ENCODE peak calls at places on chromosomes 2 and 18, in four cellular contexts. Z is K562, W is HCT116, J is HepG2. Y is an unnamed sample.

GRCh38 chr18:75244336-75244735 is 33.7 kb downstream of the TSHZ1 start:
- DNase-seq in Z (peak), W (no peak), J (peak), Y (peak)

GRCh38 chr18:33513027-33513426 is 65.0 kb upstream of the ASXL3 start:
- DNase-seq in Z (no peak), W (no peak), J (no peak), Y (no peak)

GRCh38 chr2:238259085-238260020 is 19.5 kb upstream of the HES6 start:
- DNase-seq in Z (no peak), W (no peak), J (peak), Y (no peak)

GRCh38 chr18:24544141-24544498 is 83.7 kb downstream of the HRH4 start:
- DNase-seq in Z (peak), W (peak), J (peak), Y (peak)

GRCh38 chr18:54222922-54223567 is 1.4 kb downstream of the MBD2 start:
- DNase-seq in Z (no peak), W (peak), J (peak), Y (no peak)

GRCh38 chr2:15672961-15673918 is 81.6 kb downstream of the DDX1 start:
- DNase-seq in Z (no peak), W (no peak), J (no peak), Y (no peak)

GRCh38 chr18:52136532-52136931 is 203.5 kb upstream of the DCC start:
- DNase-seq in Z (no peak), W (no peak), J (no peak), Y (no peak)

GRCh38 chr18:33052886-33053285 is 280.1 kb upstream of the KLHL14 start:
- DNase-seq in Z (no peak), W (no peak), J (no peak), Y (no peak)

GRCh38 chr2:225366731-225367130 is 32.8 kb upstream of the NYAP2 start:
- DNase-seq in Z (no peak), W (no peak), J (no peak), Y (no peak)

GRCh38 chr2:70525032-70525431 is 28.6 kb downstream of the TGFA start:
- DNase-seq in Z (no peak), W (peak), J (peak), Y (no peak)

GRCh38 chr18:76977108-76977621 is 154.8 kb downstream of the ZNF236 start:
- DNase-seq in Z (no peak), W (no peak), J (no peak), Y (no peak)

GRCh38 chr2:99496021-99496420 is 6.2 kb upstream of the REV1 start:
- DNase-seq in Z (no peak), W (no peak), J (no peak), Y (no peak)

GRCh38 chr2:37644191-37644590 is 27.3 kb downstream of the CDC42EP3 start:
- DNase-seq in Z (no peak), W (no peak), J (no peak), Y (no peak)

GRCh38 chr2:191530618-191531017 is 147.3 kb upstream of the NABP1 start:
- DNase-seq in Z (no peak), W (no peak), J (no peak), Y (no peak)

GRCh38 chr2:216887132-216887531 is 27.3 kb upstream of the TNP1 start:
- DNase-seq in Z (no peak), W (no peak), J (no peak), Y (no peak)

GRCh38 chr2:207239222-207239674 is 73.5 kb upstream of the KLF7 start:
- DNase-seq in Z (peak), W (no peak), J (no peak), Y (no peak)

GRCh38 chr2:102826904-102827303 is 65.1 kb downstream of the TMEM182 start:
- DNase-seq in Z (peak), W (no peak), J (no peak), Y (peak)

GRCh38 chr18:11392974-11393373 is 216.4 kb upstream of the SLC35G4 start:
- DNase-seq in Z (no peak), W (no peak), J (no peak), Y (no peak)

GRCh38 chr2:23385351-23385747 is 370 bp downstream of the KLHL29 start:
- DNase-seq in Z (no peak), W (no peak), J (no peak), Y (no peak)

GRCh38 chr2:85273732-85274731 is 53.8 kb downstream of the TGOLN2 start:
- DNase-seq in Z (peak), W (no peak), J (peak), Y (peak)

GRCh38 chr2:144460981-144461766 is 58.7 kb downstream of the ZEB2 start:
- DNase-seq in Z (peak), W (no peak), J (no peak), Y (no peak)

GRCh38 chr18:54939375-54939917 is 19.8 kb downstream of the CCDC68 start:
- DNase-seq in Z (peak), W (no peak), J (peak), Y (no peak)

GRCh38 chr2:98552499-98553179 is 55.7 kb downstream of the COA5 start:
- DNase-seq in Z (no peak), W (no peak), J (no peak), Y (no peak)

GRCh38 chr18:79543861-79544385 is 135.7 kb upstream of the CTDP1 start:
- DNase-seq in Z (no peak), W (no peak), J (no peak), Y (no peak)

GRCh38 chr2:190088917-190089316 is 26.4 kb upstream of the MSTN start:
- DNase-seq in Z (peak), W (peak), J (peak), Y (peak)

GRCh38 chr2:229880892-229881553 is 40.8 kb downstream of the TRIP12 start:
- DNase-seq in Z (no peak), W (no peak), J (no peak), Y (no peak)

GRCh38 chr18:79481041-79481790 is 85.5 kb downstream of the NFATC1 start:
- DNase-seq in Z (no peak), W (no peak), J (no peak), Y (no peak)

GRCh38 chr2:194455358-194455757 is 1201.7 kb upstream of the SLC39A10 start:
- DNase-seq in Z (no peak), W (no peak), J (no peak), Y (no peak)

GRCh38 chr2:166365239-166365638 is 10.5 kb downstream of the SCN9A start:
- DNase-seq in Z (no peak), W (no peak), J (no peak), Y (no peak)

GRCh38 chr2:136693966-136694365 is 71.4 kb upstream of the THSD7B start:
- DNase-seq in Z (no peak), W (no peak), J (no peak), Y (peak)

GRCh38 chr2:84776011-84776410 is 104.9 kb downstream of the TRABD2A start:
- DNase-seq in Z (no peak), W (no peak), J (no peak), Y (no peak)

GRCh38 chr18:79317718-79318117 is 78.0 kb upstream of the NFATC1 start:
- DNase-seq in Z (no peak), W (no peak), J (no peak), Y (no peak)

GRCh38 chr2:189411860-189412259 is 29.4 kb upstream of the WDR75 start:
- DNase-seq in Z (no peak), W (no peak), J (no peak), Y (no peak)

GRCh38 chr18:22191986-22192385 is 22.6 kb downstream of the GATA6 start:
- DNase-seq in Z (no peak), W (no peak), J (no peak), Y (no peak)

GRCh38 chr2:63055510-63056308 is 5.1 kb downstream of the OTX1 start:
- DNase-seq in Z (no peak), W (no peak), J (no peak), Y (peak)

GRCh38 chr2:217465136-217465535 is 537.7 kb downstream of the TNS1 start:
- DNase-seq in Z (no peak), W (no peak), J (no peak), Y (no peak)

DNA sequence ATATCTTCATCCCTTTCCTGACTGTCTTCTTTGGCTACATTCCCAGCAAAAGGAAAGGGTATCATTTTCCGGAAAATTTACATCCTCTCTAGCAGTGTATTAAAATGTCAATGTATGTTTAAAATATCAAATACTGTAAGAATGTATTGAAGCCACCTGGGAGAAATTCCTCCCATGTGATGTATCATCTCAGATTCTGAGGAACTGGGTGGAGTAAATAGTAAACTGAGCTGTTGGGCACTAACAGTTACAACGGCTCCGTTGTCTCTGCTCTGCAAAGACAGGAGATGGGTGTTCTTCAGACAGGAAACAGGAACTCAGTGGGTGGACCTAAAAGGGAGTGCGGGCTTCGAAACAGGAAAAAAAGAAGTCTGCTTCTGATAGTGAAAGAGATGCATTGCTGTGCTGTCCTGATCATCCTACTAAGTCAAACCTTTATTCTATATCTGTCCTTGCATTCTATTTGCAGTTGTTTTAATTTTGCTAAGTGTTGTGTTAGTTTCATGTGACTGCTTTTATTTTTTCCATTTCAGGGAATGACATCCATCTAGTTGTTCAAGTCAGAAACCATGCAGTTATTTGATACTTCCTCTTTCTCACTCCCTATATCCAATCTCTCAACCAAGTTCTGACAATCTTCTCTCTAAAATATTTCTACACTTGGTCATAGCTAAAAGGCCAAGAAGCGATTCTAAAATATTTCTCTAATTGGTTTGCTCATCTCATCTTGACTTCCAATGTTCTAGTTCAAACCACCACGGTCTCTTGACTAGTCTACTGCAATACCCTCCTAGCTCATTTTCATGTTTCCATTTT is 19.4 kb downstream of the DOK1 start:
- DNase-seq in Z (peak), W (no peak), J (no peak), Y (no peak)
- H2AFZ ChIP-seq in Z (peak), W (no peak), J (no peak), Y (peak)

DNA sequence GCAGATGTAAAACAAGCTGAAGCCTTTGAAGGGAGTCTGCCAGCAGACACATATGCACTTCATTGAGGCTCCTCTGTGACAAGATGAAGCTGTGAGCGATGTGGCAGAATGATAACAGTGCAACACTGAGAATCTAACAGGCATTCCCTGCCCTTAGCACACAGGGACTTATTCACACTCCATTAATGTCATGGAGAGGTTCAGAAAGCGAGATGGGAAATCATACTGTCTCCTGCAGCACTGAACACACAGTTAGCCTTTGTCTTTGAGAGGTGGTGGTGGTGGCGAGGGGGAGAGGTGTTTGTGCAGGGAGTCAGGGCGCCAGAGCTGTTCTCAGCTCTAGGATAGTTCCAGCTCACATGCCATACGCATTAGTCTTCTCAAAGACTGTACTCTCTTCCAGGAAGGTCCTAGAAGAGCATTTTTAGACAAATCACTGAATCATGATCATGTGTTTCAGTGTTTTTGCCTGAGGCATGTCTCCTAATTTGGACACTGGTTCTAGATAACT is 93.4 kb upstream of the ITGB6 start:
- DNase-seq in Z (no peak), W (no peak), J (no peak), Y (peak)
- TF ChIP-seq ELF1 in Z (no peak), W (no peak), J (no peak), Y (no peak)

GRCh38 chr2:130251865-130252620 is 53.8 kb upstream of the TUBA3E start:
- DNase-seq in Z (no peak), W (no peak), J (no peak), Y (peak)

GRCh38 chr2:130251520-130251864 is 53.3 kb upstream of the TUBA3E start:
- DNase-seq in Z (no peak), W (no peak), J (no peak), Y (peak)

GRCh38 chr2:130252880-130253645 is 54.8 kb upstream of the TUBA3E start:
- DNase-seq in Z (peak), W (no peak), J (no peak), Y (peak)
- H2AFZ ChIP-seq in Z (peak), W (no peak), J (no peak), Y (no peak)

DNA sequence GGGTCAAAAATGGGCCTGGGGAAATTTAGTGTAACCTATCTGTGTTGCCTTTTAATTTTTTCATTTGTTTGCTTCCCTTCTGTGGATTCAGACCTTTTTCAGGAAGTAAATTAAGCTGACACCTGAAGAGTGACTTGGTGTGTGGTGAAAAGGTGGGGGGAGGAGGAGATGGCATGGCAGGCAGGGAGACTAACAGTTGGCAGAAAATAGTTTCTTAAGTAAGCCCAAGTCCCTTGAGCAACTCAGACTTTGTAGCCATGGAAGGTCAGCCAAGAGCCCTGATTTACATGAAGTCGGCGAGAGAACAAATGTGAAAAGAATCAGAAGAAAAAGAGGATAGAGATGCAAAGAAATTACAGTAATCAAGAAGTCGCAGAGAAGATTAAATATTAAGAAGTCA is 19.0 kb downstream of the UPP2 start:
- DNase-seq in Z (no peak), W (no peak), J (no peak), Y (no peak)
- TF ChIP-seq ELF1 in Z (no peak), W (no peak), J (no peak), Y (no peak)

GRCh38 chr2:113851640-113852039 is 38.2 kb upstream of the ACTR3 start:
- DNase-seq in Z (no peak), W (no peak), J (no peak), Y (no peak)

GRCh38 chr2:113854208-113854607 is 35.7 kb upstream of the ACTR3 start:
- DNase-seq in Z (no peak), W (no peak), J (no peak), Y (no peak)

GRCh38 chr2:113857454-113857853 is 32.4 kb upstream of the ACTR3 start:
- DNase-seq in Z (no peak), W (no peak), J (no peak), Y (no peak)

GRCh38 chr2:113858764-113859163 is 31.1 kb upstream of the ACTR3 start:
- DNase-seq in Z (peak), W (no peak), J (no peak), Y (no peak)

DNA sequence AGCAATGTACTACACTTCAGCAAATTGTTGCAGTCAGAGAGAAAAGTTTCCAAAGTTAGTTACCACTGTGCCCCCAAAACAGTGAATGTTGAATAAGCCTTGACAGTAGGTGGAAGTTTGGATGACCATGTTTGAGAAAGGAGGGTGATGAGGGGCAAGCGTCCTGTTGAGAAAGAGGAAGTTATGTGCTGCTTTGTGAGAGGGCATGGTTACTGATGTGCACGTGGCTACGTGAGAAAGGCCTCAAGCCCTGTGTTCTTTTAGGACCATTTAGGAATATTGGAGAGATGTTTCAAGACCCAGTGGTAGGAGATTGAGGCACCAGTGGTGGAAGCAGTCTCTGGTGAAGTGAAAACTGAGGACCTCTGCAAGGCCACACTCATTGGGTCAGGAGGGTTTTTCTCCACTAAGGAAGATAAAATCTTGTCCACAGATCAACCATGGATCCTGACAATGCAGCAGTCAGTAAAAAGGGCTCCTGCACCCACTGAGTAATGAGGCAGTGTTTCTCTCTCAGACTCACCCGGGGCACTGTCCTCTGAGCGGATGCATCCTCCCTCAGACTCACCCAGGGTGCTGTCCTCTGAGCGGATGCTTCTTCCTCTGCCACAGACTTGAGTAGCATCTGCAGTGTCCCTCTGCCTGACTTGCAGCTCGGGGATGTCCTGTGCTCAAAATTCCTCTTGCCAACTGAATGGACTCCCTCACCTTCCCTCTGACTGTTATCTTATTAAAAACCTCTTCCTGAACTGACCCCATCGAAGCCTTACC is 34.7 kb upstream of the ACTR3 start:
- DNase-seq in Z (no peak), W (no peak), J (no peak), Y (no peak)
- H2AFZ ChIP-seq in Z (peak), W (no peak), J (no peak), Y (no peak)

GRCh38 chr2:31853521-31853920 is 157.3 kb downstream of the MEMO1 start:
- DNase-seq in Z (no peak), W (no peak), J (no peak), Y (no peak)
- TF ChIP-seq ELF1 in Z (no peak), W (no peak), J (no peak), Y (no peak)

Y was measured in SK-N-SH.